ENCODE peak calls at places on chromosome 6, in four cellular contexts. N, P, S and F are unnamed samples. For H3K4me1, the result is how much of the 10 kb centered on the place peaks cover.

GRCh38 chr6:106102034-106102433 is 15.9 kb downstream of the PRDM1 start:
- DNase-seq in S (no peak), P (no peak), N (no peak), F (no peak)

GRCh38 chr6:4637691-4638433 is 138.3 kb upstream of the CDYL start:
- DNase-seq in P (no peak), N (no peak), S (no peak), F (no peak)

GRCh38 chr6:118240878-118241528 is 307.1 kb upstream of the PLN start:
- DNase-seq in N (no peak), S (no peak), P (no peak), F (no peak)

GRCh38 chr6:166058064-166058739 is 109.4 kb downstream of the TBXT start:
- DNase-seq in S (no peak), P (no peak), N (no peak), F (no peak)

GRCh38 chr6:137751768-137752560 is 115.1 kb upstream of the TNFAIP3 start:
- DNase-seq in P (no peak), S (no peak), N (no peak), F (no peak)

GRCh38 chr6:17758113-17758512 is 51.4 kb upstream of the NUP153 start:
- DNase-seq in N (no peak), P (no peak), S (no peak), F (no peak)

GRCh38 chr6:143583542-143584330 is 72.2 kb upstream of the FUCA2 start:
- DNase-seq in N (no peak), S (no peak), P (no peak), F (no peak)

GRCh38 chr6:147712841-147713240 is 204.4 kb downstream of the SAMD5 start:
- DNase-seq in N (no peak), P (no peak), S (no peak), F (no peak)

GRCh38 chr6:130583268-130583667 is 217.5 kb downstream of the TMEM200A start:
- DNase-seq in N (no peak), S (no peak), P (no peak), F (no peak)

GRCh38 chr6:73204252-73204651 is 21.0 kb downstream of the KHDC1L start:
- DNase-seq in N (no peak), S (no peak), P (no peak), F (no peak)

GRCh38 chr6:112338310-112338709 is 8.8 kb upstream of the RFPL4B start:
- DNase-seq in P (no peak), S (no peak), N (no peak), F (no peak)

GRCh38 chr6:57198926-57199636 is 23.0 kb downstream of the RAB23 start:
- DNase-seq in S (no peak), P (no peak), N (no peak), F (no peak)

GRCh38 chr6:151497935-151498726 is 4.3 kb downstream of the CCDC170 start:
- DNase-seq in P (no peak), N (no peak), S (no peak), F (no peak)

GRCh38 chr6:126926926-126927325 is 191.5 kb upstream of the RSPO3 start:
- DNase-seq in P (no peak), S (no peak), N (no peak), F (no peak)

GRCh38 chr6:161300823-161301222 is 27.0 kb upstream of the AGPAT4 start:
- DNase-seq in N (no peak), S (no peak), P (no peak), F (no peak)

GRCh38 chr6:2197177-2197671 is 48.2 kb downstream of the GMDS start:
- DNase-seq in P (no peak), N (no peak), S (no peak), F (no peak)

GRCh38 chr6:105300090-105300489 is 102.8 kb downstream of the PREP start:
- DNase-seq in S (no peak), P (no peak), N (no peak), F (no peak)

DNA sequence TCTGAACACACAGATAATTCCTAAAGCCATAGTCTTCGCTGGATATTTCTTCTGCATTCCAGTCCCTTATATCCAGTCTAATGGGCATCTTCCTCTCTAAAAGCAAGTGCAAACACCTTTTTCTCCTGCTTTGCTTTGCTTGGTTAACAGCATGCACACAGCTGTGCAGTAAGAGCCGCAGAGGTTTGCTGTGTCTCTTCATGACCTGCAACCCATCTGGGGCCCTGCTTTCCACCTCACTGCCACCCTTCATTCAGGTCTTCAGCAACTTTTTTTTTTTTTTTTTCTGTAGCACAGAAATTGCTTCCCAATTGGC is 14.4 kb downstream of the NEDD9 start:
- DNase-seq in N (no peak), P (no peak), S (no peak), F (no peak)
- H3K4me1 ChIP-seq in N (under half), P (half or more), S (half or more), F (under half)

DNA sequence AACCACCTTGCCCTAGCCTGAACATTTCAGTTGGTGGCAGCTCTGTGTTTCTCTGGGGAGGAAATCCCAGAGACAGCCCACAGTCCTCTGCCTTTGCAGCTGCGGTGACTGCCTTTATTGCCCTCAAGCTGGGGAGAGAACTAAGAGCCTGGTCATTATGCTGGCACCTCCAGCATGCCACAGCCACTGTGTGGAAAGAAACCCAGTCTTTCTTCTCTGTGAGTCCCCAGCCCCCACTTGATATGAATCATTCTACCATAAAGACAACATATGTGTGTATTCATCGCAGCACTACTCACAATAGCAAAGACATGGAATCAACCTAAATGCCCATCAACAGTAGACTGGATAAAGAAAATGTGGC is 82.3 kb upstream of the RNF217 start:
- DNase-seq in P (no peak), S (no peak), N (no peak), F (no peak)
- H3K4me1 ChIP-seq in P (under half), S (under half), N (under half), F (under half)

GRCh38 chr6:45921703-45922270 is 93.9 kb downstream of the CLIC5 start:
- DNase-seq in P (no peak), N (no peak), S (no peak), F (no peak)
- H3K4me1 ChIP-seq in P (under half), N (under half), S (under half), F (under half)

GRCh38 chr6:30744054-30744805 is at the start of gene IER3:
- DNase-seq in S (peak), P (peak), N (peak), F (peak)
- H3K4me1 ChIP-seq in S (under half), P (half or more), N (under half), F (under half)

GRCh38 chr6:159984268-159984786 is 15.4 kb downstream of the IGF2R start:
- DNase-seq in P (no peak), N (no peak), S (no peak), F (no peak)

GRCh38 chr6:159981171-159981571 is 12.3 kb downstream of the IGF2R start:
- DNase-seq in S (no peak), P (no peak), N (no peak), F (no peak)

GRCh38 chr6:159981591-159982245 is 12.8 kb downstream of the IGF2R start:
- DNase-seq in S (no peak), P (peak), N (peak), F (peak)

GRCh38 chr6:159983641-159984080 is 14.8 kb downstream of the IGF2R start:
- DNase-seq in S (no peak), N (no peak), P (no peak), F (no peak)

DNA sequence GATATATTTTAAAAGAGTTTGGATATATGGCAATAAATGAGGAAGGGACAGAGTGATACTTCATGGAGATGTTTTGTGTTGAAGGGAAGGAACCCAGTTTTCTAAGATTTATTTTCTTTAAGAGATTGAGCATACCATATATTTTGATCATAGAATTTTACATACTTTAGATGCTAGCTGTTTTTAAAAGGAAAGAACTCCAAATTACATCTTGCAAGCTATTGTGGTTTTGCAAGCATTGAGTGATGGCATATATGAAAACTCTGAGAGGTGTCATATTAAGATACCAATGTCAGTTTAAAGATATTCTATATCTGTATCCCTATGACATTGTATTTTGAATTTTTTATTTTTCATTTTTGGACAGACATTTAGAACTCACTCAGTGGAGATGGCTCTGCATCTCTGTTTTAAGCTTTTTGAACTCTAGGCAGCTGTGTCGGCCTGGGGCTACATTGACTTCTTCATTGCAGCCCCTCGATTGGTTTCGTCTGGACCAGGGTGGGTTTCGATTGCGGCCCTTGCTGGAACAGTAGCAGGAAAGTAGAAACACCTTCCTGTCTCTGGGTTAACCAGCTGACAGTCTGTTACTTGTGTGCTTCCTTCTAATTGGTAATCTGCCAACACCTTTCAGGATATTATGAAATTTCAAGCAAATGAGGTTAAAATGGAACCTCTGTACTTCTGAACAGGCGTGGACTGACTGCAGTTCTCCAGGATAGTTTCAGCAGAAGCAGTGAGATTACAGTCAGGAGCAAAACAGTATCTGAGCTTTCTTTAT is 14.0 kb downstream of the IGF2R start:
- DNase-seq in P (no peak), S (no peak), N (no peak), F (no peak)
- H3K4me1 ChIP-seq in P (half or more), S (under half), N (half or more), F (under half)